ENCODE peak calls at places on chromosomes 2 and 18, in eight cellular contexts. G is neuronal stem cell, D is iris pigment epithelial cell, N is spleen, R is posterior cingulate gyrus, J is activated T-cell treated with anti-CD3 and anti-CD28 coated beads for 4 hours, V is small intestine, C is DND-41. T is an unnamed sample.

GRCh38 chr2:231696004-231696367 is 12.3 kb upstream of the PTMA start:
- DNase-seq in G (no peak), D (peak; percentile 43), N (no peak), R (no peak), J (no peak), V (no peak), C (no peak), T (no peak)

GRCh38 chr18:1013951-1014350 is 109.3 kb downstream of the ADCYAP1 start:
- DNase-seq in G (no peak), D (no peak), N (no peak), R (no peak), J (no peak), V (no peak), C (no peak), T (no peak)

GRCh38 chr2:102509749-102510148 is 36.7 kb downstream of the SLC9A4 start:
- DNase-seq in G (no peak), D (peak; percentile 53), N (no peak), R (no peak), J (no peak), V (no peak), C (no peak), T (no peak)

GRCh38 chr2:216139884-216140283 is 30.7 kb downstream of the XRCC5 start:
- DNase-seq in G (no peak), D (peak; percentile 30), N (no peak), R (no peak), J (no peak), V (peak; percentile 25), C (no peak), T (no peak)

GRCh38 chr2:205539603-205540002 is 142.7 kb upstream of the NRP2 start:
- DNase-seq in G (no peak), D (no peak), N (no peak), R (no peak), J (no peak), V (no peak), C (no peak), T (peak; percentile 18)

GRCh38 chr18:11398625-11399024 is 210.8 kb upstream of the SLC35G4 start:
- DNase-seq in G (no peak), D (peak; percentile 12), N (no peak), R (no peak), J (no peak), V (no peak), C (no peak), T (no peak)

GRCh38 chr2:10017313-10017941 is 25.9 kb upstream of the KLF11 start:
- DNase-seq in G (no peak), D (no peak), N (no peak), R (no peak), J (no peak), V (no peak), C (no peak), T (no peak)

GRCh38 chr2:64657416-64657815 is 3.7 kb upstream of the SERTAD2 start:
- DNase-seq in G (no peak), D (no peak), N (no peak), R (no peak), J (no peak), V (no peak), C (no peak), T (no peak)

GRCh38 chr2:241901500-241902351 is 32.2 kb downstream of the RTP5 start:
- DNase-seq in G (no peak), D (peak; percentile 28), N (peak; percentile 54), R (peak; percentile 26), J (no peak), V (no peak), C (no peak), T (no peak)

GRCh38 chr2:38176619-38177021 is 100.7 kb upstream of the CYP1B1 start:
- DNase-seq in G (no peak), D (peak; percentile 100), N (no peak), R (no peak), J (no peak), V (no peak), C (no peak), T (no peak)

GRCh38 chr2:203740741-203741363 is 34.4 kb downstream of the CD28 start:
- DNase-seq in G (no peak), D (peak; percentile 79), N (no peak), R (no peak), J (peak; percentile 30), V (peak; percentile 9), C (peak; percentile 79), T (peak; percentile 98)

GRCh38 chr2:205902041-205902898 is 183.7 kb downstream of the INO80D start:
- DNase-seq in G (no peak), D (peak; percentile 18), N (no peak), R (no peak), J (no peak), V (no peak), C (no peak), T (no peak)

T was measured in Jurkat, Clone E6-1.